ENCODE peak calls at places on chromosomes 6 and 20, in five cellular contexts. V, F, Q, W and L are unnamed samples.

GRCh38 chr6:112038756-112039430 is 15.0 kb upstream of the CCN6 start:
- DNase-seq in V (no peak), F (no peak), Q (no peak), W (no peak), L (no peak)

GRCh38 chr6:7707787-7708186 is 18.1 kb upstream of the BMP6 start:
- DNase-seq in V (no peak), F (no peak), Q (no peak), W (no peak), L (no peak)

GRCh38 chr20:24158271-24158670 is 169.7 kb upstream of the GGTLC1 start:
- DNase-seq in V (no peak), F (no peak), Q (no peak), W (no peak), L (no peak)

GRCh38 chr20:60845146-60845545 is 406.9 kb upstream of the CDH4 start:
- DNase-seq in V (no peak), F (no peak), Q (no peak), W (no peak), L (no peak)

GRCh38 chr6:109794201-109794926 is 103.3 kb downstream of the FIG4 start:
- DNase-seq in V (no peak), F (no peak), Q (no peak), W (no peak), L (no peak)

GRCh38 chr6:71471718-71472117 is 183.1 kb downstream of the OGFRL1 start:
- DNase-seq in V (no peak), F (no peak), Q (no peak), W (no peak), L (no peak)

GRCh38 chr6:3094815-3095214 is 23.7 kb upstream of the BPHL start:
- DNase-seq in V (no peak), F (no peak), Q (no peak), W (no peak), L (no peak)

GRCh38 chr20:21653628-21654027 is 51.8 kb upstream of the PAX1 start:
- DNase-seq in V (no peak), F (no peak), Q (no peak), W (no peak), L (no peak)

GRCh38 chr6:157251565-157252247 is 71.6 kb downstream of the TMEM242 start:
- DNase-seq in V (no peak), F (no peak), Q (no peak), W (no peak), L (no peak)

GRCh38 chr6:135267085-135267484 is 86.0 kb downstream of the MYB start:
- DNase-seq in V (no peak), F (no peak), Q (no peak), W (no peak), L (no peak)

GRCh38 chr20:61818746-61819483 is 246.8 kb downstream of the TAF4 start:
- DNase-seq in V (no peak), F (no peak), Q (no peak), W (no peak), L (no peak)

GRCh38 chr20:43534791-43535350 is 24.0 kb upstream of the SGK2 start:
- DNase-seq in V (no peak), F (no peak), Q (no peak), W (no peak), L (no peak)

GRCh38 chr6:4677011-4677750 is 99.0 kb upstream of the CDYL start:
- DNase-seq in V (no peak), F (no peak), Q (no peak), W (no peak), L (no peak)

GRCh38 chr6:83853968-83854501 is 875 bp downstream of the RIPPLY2 start:
- DNase-seq in V (no peak), F (no peak), Q (no peak), W (no peak), L (no peak)

GRCh38 chr20:39082686-39083085 is 120.5 kb downstream of the DHX35 start:
- DNase-seq in V (no peak), F (no peak), Q (no peak), W (no peak), L (no peak)